ENCODE peak calls at places on chromosomes 2 and 18, in six cellular contexts. V is WERI-Rb-1, R is A549, C is AG09309, P is glutamatergic neuron, W is GM12865. E is an unnamed sample.

GRCh38 chr18:61551586-61551985 is 218.4 kb downstream of the CDH20 start:
- DNase-seq in V (peak), R (peak), P (no peak), C (peak), W (peak), E (peak)

GRCh38 chr2:205700331-205701132 is 18.2 kb downstream of the NRP2 start:
- DNase-seq in P (no peak), R (peak), W (peak), C (no peak), V (no peak), E (no peak)

GRCh38 chr2:86037141-86037794 is 68.4 kb downstream of the POLR1A start:
- DNase-seq in C (peak), V (no peak), W (no peak), R (no peak), P (no peak), E (peak)

GRCh38 chr18:60693426-60693825 is 320.9 kb upstream of the MC4R start:
- DNase-seq in P (no peak), V (no peak), W (no peak), R (no peak), C (no peak), E (no peak)

GRCh38 chr2:180573951-180574350 is 406.5 kb upstream of the UBE2E3 start:
- DNase-seq in C (no peak), W (no peak), V (no peak), P (no peak), R (peak), E (no peak)

GRCh38 chr2:71071681-71072398 is 3.4 kb downstream of the NAGK start:
- DNase-seq in P (no peak), W (peak), C (no peak), V (no peak), R (no peak), E (peak)

GRCh38 chr2:10285578-10286198 is 17.0 kb upstream of the HPCAL1 start:
- DNase-seq in C (no peak), V (peak), W (no peak), R (peak), P (no peak), E (no peak)

GRCh38 chr18:3511980-3512379 is 62.0 kb downstream of the TGIF1 start:
- DNase-seq in P (no peak), R (peak), V (no peak), W (no peak), C (peak), E (peak)

GRCh38 chr2:206443735-206444527 is 599 bp downstream of the ADAM23 start:
- DNase-seq in R (peak), V (peak), P (peak), W (peak), C (no peak), E (peak)

GRCh38 chr2:101981484-101981883 is 10.3 kb upstream of the IL1R2 start:
- DNase-seq in W (no peak), C (no peak), V (no peak), R (no peak), P (no peak), E (peak)

GRCh38 chr2:197168705-197169104 is 141.9 kb downstream of the ANKRD44 start:
- DNase-seq in W (peak), P (peak), V (peak), R (peak), C (no peak), E (peak)

GRCh38 chr2:3237501-3237889 is 140.1 kb downstream of the EIPR1 start:
- DNase-seq in R (no peak), W (no peak), P (no peak), V (no peak), C (no peak), E (no peak)

GRCh38 chr2:54208364-54209240 is 47.4 kb downstream of the TSPYL6 start:
- DNase-seq in W (no peak), V (no peak), R (no peak), C (peak), P (no peak), E (no peak)

GRCh38 chr2:234279646-234280045 is 217.2 kb downstream of the ARL4C start:
- DNase-seq in R (no peak), P (no peak), V (no peak), W (no peak), C (no peak), E (no peak)

GRCh38 chr2:159071190-159071915 is 102.9 kb downstream of the TANC1 start:
- DNase-seq in C (peak), R (no peak), V (no peak), W (no peak), P (no peak), E (no peak)

GRCh38 chr18:57150828-57151227 is 3.9 kb downstream of the BOD1L2 start:
- DNase-seq in C (no peak), R (no peak), V (peak), W (no peak), P (peak), E (no peak)

DNA sequence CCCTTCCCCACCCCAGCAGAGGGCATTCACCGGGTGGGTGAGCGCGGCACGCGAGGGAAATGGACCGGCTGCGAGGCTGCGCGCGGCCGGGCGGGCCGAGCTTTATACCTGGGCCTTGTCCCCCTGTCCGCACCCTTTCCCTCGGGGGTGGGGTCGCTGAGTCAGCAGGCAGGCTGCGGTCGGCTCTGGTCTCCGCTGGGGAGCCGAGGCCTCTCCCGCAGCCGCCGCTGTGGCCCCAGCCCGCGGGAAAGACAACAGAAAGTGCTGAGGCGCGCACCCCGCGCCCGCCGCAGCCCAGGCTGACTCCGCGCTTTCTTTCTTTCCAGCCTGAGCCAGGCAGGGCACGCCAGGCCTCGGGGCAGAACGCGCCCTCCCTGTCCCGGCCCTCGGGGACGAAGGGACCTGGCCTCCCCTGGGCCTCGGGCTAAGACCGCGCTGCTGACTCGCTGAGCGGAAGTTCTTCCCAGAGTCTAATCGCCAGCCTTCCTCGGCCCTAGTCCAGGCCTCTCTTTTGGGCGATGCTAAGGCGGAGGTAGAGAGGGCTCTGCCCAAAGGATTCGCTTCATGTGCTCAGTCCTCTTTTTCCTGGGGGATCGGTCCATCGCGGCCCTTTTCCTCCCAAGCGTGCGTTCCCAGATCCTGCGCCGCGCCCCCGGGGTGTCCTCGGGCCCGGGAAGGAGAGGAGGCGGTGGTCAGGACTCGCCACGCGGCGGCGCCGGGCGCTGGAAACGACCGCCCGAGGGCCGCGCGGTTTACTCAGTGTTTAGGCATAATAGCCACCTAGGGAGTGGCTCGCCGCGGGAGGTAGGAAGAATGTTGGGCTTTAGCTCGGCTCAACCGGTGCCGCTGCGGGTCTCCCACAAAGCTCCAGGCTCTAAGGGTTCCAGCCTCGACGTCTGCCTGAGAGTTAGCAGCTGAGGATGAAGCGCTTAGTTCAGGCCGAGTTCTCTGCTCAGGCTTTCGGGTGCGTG is at the start of gene CRYBA2:
- DNase-seq in V (no peak), W (no peak), C (no peak), P (peak), R (no peak), E (no peak)
- TF ChIP-seq CTCF in V (no peak), W (no peak), C (peak), P (no peak), R (no peak), E (no peak)

DNA sequence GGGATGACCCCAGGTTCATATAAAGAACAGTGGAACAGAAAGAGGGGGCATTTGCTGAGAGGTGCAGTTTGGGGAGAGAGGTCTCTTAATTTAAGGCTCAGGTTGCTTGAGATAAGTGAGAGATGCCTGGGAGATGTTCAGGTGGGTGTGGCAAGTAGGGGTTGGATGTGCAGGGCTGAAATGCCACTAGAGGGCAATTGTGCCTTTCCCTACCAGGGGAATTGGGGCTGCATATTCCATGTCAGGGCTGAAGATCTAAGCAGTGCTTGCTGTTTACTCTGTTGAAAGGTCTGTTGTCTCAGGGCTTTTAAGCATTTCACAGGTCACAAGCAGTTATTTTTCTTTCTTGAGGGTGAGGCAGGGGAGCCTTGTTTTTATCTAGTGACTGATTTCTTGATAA is 7.8 kb downstream of the CCDC85A start:
- DNase-seq in R (peak), W (peak), P (peak), C (no peak), V (peak), E (no peak)
- TF ChIP-seq CTCF in R (peak), W (peak), P (peak), C (peak), V (peak), E (no peak)

GRCh38 chr2:40450066-40450841 is 1.6 kb downstream of the SLC8A1 start:
- DNase-seq in P (no peak), V (no peak), C (no peak), W (no peak), R (no peak), E (no peak)

GRCh38 chr2:40451926-40452605 is at the start of gene SLC8A1:
- DNase-seq in R (peak), V (peak), C (no peak), P (peak), W (no peak), E (peak)

GRCh38 chr2:40445467-40445866 is 6.4 kb downstream of the SLC8A1 start:
- DNase-seq in W (no peak), P (no peak), V (no peak), C (no peak), R (no peak), E (no peak)

DNA sequence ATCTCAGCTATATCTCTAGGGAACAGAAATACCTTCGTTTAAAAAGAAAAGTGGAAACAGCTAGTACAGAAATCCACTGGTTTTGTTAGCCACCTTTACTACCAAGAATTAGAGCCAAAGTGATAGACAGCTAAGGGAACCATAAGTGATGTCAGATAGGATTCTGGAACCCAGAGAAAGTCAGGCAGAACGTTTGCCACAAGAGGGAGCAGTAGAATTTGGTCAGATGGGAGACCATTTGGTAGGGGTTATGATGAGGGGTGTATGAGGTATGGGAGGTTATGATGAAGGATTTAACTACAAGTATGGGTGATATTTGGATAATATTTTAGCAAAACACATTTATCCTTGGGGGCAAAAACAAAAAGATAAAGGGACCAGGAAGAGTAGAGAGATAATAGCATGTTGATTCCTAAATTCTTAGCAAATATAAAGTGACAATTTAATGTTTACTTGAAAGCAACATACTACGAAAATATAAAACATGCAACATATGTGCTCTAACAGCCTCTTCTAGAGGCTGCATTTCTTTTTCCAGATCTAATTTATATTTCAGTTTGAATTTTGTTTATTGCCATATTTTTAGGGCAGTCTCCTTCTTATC is 3.3 kb downstream of the SLC8A1 start:
- DNase-seq in W (peak), V (peak), R (peak), C (no peak), P (no peak), E (peak)
- TF ChIP-seq CTCF in W (peak), V (peak), R (peak), C (peak), P (peak), E (peak)

DNA sequence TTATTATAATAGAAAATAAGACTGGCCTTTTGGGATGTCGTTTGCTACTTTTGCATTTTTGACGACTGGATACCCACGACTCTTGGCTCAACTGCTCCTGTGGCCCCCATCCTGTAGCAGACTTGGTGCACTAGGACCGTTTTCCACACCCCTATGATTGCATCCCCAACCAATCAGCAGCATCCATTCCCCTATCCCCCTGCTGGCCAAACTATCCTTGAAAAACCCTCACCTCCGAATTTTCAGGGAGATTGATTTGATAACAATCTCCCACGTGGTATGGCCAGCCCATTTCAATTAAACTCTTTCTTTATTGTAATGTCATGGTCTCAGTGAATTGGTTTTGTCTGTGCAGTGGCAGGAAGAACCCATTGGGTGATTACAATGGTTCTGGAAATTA is 37.9 kb upstream of the TTR start:
- DNase-seq in C (no peak), R (peak), W (no peak), P (no peak), V (no peak), E (no peak)
- TF ChIP-seq CTCF in C (no peak), R (no peak), W (peak), P (peak), V (peak), E (no peak)

GRCh38 chr2:95056461-95057459 is 31.3 kb downstream of the MAL start:
- DNase-seq in C (no peak), P (no peak), R (no peak), W (no peak), V (no peak), E (no peak)
- TF ChIP-seq CTCF in C (no peak), P (no peak), R (no peak), W (no peak), V (no peak), E (no peak)

E was measured in activated CD8-positive, alpha-beta T cell treated with anti-CD3 and anti-CD28 coated beads for 36 hours.